ENCODE peak calls at places on chromosomes 5 and 9, in five cellular contexts. H is WTC11, B is A549, K is HepG2, Q is GM12878. E is an unnamed sample.
A peak's percentile ranks its signal among the peaks of the same experiment; 100 is the strongest.

GRCh38 chr5:39892708-39893107 is 467.9 kb upstream of the DAB2 start:
- DNase-seq in B (no peak), Q (no peak), K (no peak), H (no peak), E (no peak)

GRCh38 chr9:114553202-114553601 is 34.4 kb upstream of the ATP6V1G1 start:
- DNase-seq in H (no peak), Q (no peak), B (no peak), K (no peak), E (no peak)

GRCh38 chr9:104780796-104781395 is 17.0 kb downstream of the NIPSNAP3B start:
- DNase-seq in H (no peak), Q (no peak), B (peak; percentile 21), K (no peak), E (no peak)

GRCh38 chr9:127917603-127918002 is 762 bp upstream of the ST6GALNAC4 start:
- DNase-seq in B (no peak), Q (no peak), H (no peak), K (no peak), E (no peak)

GRCh38 chr9:128992995-128993394 is 35.1 kb downstream of the SH3GLB2 start:
- DNase-seq in B (no peak), K (no peak), Q (no peak), H (peak; percentile 48), E (no peak)

GRCh38 chr9:133115604-133116345 is 5.3 kb downstream of the RALGDS start:
- DNase-seq in K (no peak), Q (peak; percentile 79), H (no peak), B (no peak), E (peak; percentile 39)

GRCh38 chr9:135226369-135227050 is 139.0 kb downstream of the OLFM1 start:
- DNase-seq in H (no peak), B (no peak), K (no peak), Q (no peak), E (no peak)

GRCh38 chr9:97398999-97399758 is 12.7 kb upstream of the TDRD7 start:
- DNase-seq in B (peak; percentile 85), K (peak; percentile 54), H (peak; percentile 83), Q (no peak), E (peak; percentile 78)

GRCh38 chr9:112037281-112038016 is 137.6 kb downstream of the SUSD1 start:
- DNase-seq in H (no peak), B (no peak), K (no peak), Q (peak; percentile 97), E (no peak)

GRCh38 chr5:54326662-54327145 is 16.3 kb upstream of the ARL15 start:
- DNase-seq in Q (no peak), B (no peak), H (no peak), K (no peak), E (no peak)

GRCh38 chr5:54325610-54326311 is 15.4 kb upstream of the ARL15 start:
- DNase-seq in K (no peak), H (no peak), Q (no peak), B (no peak), E (peak; percentile 95)

GRCh38 chr5:54325272-54325609 is 14.9 kb upstream of the ARL15 start:
- DNase-seq in Q (no peak), H (no peak), K (no peak), B (no peak), E (no peak)

GRCh38 chr5:54324651-54325271 is 14.4 kb upstream of the ARL15 start:
- DNase-seq in H (no peak), K (no peak), Q (no peak), B (no peak), E (no peak)

DNA sequence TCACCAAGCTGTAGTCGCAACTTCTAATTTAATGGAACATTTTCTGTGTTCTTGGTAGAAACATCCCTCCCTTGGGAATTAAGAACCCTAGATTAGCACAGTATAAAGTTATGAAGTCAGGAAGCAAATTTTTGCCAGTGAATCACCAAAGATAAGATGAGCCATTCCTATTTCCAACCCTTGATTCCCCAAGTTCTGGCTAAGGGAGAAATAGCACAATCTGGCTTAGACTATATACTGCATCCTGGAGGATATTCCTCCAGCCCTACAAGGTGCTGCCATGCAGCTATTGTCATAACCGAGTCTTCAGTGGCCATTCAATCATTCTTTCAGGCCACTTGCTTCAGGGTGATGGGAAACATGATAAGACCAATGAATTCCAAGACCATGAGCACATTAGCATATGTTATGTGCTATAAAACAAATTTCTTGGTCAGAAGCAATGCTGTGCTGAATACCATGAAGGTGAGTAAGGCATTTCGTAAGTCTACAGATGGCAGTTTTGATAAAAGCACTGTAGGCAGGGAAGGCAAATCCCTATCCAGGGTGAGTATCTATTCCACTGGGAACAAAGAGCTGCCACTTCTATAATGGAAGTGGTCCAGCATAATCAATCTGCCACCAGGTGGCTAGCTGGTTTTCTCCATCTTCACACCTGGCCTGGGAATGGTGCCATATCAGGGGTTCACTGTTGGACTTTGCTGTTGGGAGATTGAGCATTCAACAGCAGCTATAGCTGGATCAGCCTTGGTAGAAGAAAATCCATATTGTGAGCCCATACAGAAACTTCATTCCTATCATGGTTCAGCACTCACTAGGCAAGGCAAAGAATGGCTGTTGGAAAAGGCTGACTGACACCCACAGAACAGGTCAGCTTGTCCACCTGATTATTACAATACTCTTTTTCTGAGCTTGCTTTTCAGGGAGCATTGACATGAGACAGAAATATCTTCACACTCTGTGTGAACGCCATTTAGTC is 19.6 kb upstream of the ARL15 start:
- DNase-seq in K (no peak), B (no peak), H (no peak), Q (no peak), E (no peak)
- TF ChIP-seq ESRRA in K (no peak), B (no peak), H (no peak), Q (no peak), E (no peak)

GRCh38 chr5:149735066-149735465 is 5.0 kb downstream of the PPARGC1B start:
- DNase-seq in Q (no peak), K (no peak), B (no peak), H (no peak), E (no peak)
- TF ChIP-seq ESRRA in Q (no peak), K (no peak), B (no peak), H (no peak), E (no peak)

GRCh38 chr5:131863700-131864099 is 66.9 kb upstream of the FNIP1 start:
- DNase-seq in Q (no peak), H (no peak), K (no peak), B (no peak), E (no peak)
- TF ChIP-seq ESRRA in Q (no peak), H (no peak), K (no peak), B (no peak), E (no peak)

DNA sequence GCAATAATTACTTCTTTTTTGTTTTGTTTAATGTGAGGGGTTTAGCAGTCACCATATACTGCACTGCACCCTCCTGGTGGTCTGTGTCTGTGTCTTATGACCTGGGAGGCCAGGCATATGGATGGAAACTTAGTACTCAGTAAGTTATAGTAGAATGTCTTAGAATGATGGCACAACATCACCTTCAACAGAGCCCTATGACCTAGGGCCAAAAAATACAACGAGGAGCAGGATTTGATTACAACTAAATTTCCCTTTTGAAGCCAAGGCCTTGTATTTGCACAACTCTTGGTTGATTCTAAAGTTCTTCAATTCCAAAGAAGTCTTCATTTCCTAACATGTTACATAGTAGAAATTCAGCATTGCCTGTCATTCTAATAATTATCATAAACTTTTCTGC is 422.1 kb upstream of the PIK3R1 start:
- DNase-seq in B (no peak), K (no peak), H (no peak), Q (no peak), E (no peak)
- TF ChIP-seq ESRRA in B (no peak), K (no peak), H (no peak), Q (no peak), E (no peak)

E was measured in K562.